ENCODE peak calls at places on chromosomes 7 and 10, in ten cellular contexts. Q is neural progenitor cell; X is prostate gland; S is effector memory CD4-positive, alpha-beta T cell; E is hepatocyte; O is AG04449; H is right lobe of liver; N is colonic mucosa; P is lower leg skin; A is WERI-Rb-1. D is an unnamed sample.
A peak's percentile ranks its signal among the peaks of the same experiment; 100 is the strongest.

GRCh38 chr10:3827266-3827665 is 42.3 kb upstream of the KLF6 start:
- DNase-seq in Q (no peak), X (no peak), S (no peak), E (no peak), O (no peak), H (no peak), N (no peak), P (no peak), A (no peak), D (no peak)

GRCh38 chr10:22625511-22626288 is 88.7 kb downstream of the PIP4K2A start:
- DNase-seq in Q (no peak), X (no peak), S (no peak), E (no peak), O (no peak), H (no peak), N (no peak), P (no peak), A (no peak), D (no peak)

GRCh38 chr7:2821161-2821841 is 22.8 kb downstream of the GNA12 start:
- DNase-seq in Q (peak; percentile 53), X (no peak), S (no peak), E (no peak), O (no peak), H (peak; percentile 49), N (no peak), P (peak; percentile 63), A (no peak), D (peak; percentile 62)

GRCh38 chr7:7220821-7221220 is 38.5 kb downstream of the C1GALT1 start:
- DNase-seq in Q (no peak), X (no peak), S (no peak), E (no peak), O (no peak), H (no peak), N (no peak), P (no peak), A (no peak), D (no peak)

GRCh38 chr7:29987821-29988317 is 1.7 kb downstream of the SCRN1 start:
- DNase-seq in Q (peak; percentile 21), X (no peak), S (no peak), E (peak; percentile 68), O (peak; percentile 28), H (no peak), N (no peak), P (no peak), A (no peak), D (peak; percentile 69)

GRCh38 chr7:30390872-30391646 is 87.5 kb downstream of the NOD1 start:
- DNase-seq in Q (no peak), X (no peak), S (no peak), E (no peak), O (no peak), H (no peak), N (no peak), P (no peak), A (no peak), D (no peak)

GRCh38 chr7:128215281-128215680 is 25.8 kb upstream of the LEP start:
- DNase-seq in Q (no peak), X (no peak), S (no peak), E (no peak), O (peak; percentile 81), H (no peak), N (no peak), P (no peak), A (no peak), D (peak; percentile 59)

GRCh38 chr7:92058040-92058439 is 76.2 kb downstream of the CYP51A1 start:
- DNase-seq in Q (no peak), X (no peak), S (no peak), E (no peak), O (no peak), H (no peak), N (no peak), P (no peak), A (no peak), D (no peak)

GRCh38 chr10:10787586-10787985 is 230.1 kb upstream of the CELF2 start:
- DNase-seq in Q (no peak), X (no peak), S (no peak), E (no peak), O (no peak), H (no peak), N (no peak), P (no peak), A (no peak), D (no peak)

DNA sequence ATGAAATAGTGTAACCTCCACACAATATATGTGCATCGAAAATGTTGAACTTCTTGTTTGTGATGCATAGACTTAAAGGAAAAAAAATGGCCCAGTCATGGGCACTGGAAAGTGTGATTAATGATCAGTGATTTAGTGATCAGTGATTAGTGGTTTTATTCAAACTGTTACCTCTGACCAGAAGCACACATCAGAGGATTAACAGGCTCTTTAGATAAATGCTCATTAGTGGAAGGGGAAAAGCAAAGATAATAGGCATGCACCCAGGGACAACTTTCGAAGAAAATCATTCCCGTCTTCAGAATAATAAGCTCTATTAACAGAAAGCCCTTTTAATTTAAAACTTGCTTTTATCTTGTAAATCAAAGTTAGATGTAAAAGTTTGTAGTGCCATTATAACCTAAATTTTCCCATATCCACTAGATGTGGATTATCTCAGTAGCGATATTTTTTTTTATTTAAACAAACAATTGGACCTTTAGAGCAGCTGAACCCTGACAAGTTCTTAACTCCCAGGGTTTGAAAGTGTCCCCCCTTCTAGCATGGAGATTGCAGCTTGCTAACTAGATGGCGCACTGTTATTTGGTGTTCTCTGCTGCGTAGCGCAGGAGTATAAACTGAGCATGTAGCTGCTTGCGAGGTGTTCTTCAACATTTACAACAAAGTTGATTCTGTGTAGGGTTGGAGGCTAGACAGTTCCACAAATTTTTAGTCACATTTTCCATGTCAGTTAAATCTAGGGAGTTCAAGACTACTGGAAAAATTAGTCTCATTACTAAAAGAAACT is at the start of gene CREB5:
- DNase-seq in Q (peak; percentile 72), X (no peak), S (no peak), E (peak; percentile 42), O (no peak), H (no peak), N (no peak), P (no peak), A (no peak), D (no peak)
- H3K4me3 ChIP-seq in Q (peak within 1 kb of the TSS; percentile 67), X (no peak within 1 kb of the TSS), S (no peak within 1 kb of the TSS), E (no peak within 1 kb of the TSS), O (no peak within 1 kb of the TSS), H (no peak within 1 kb of the TSS), N (no peak within 1 kb of the TSS), P (no peak within 1 kb of the TSS), A (no peak within 1 kb of the TSS), D (no peak within 1 kb of the TSS)

GRCh38 chr7:115297651-115298050 is 375.8 kb downstream of the MDFIC start:
- DNase-seq in Q (no peak), X (no peak), S (no peak), E (peak; percentile 14), O (peak; percentile 42), H (no peak), N (no peak), P (no peak), A (no peak), D (no peak)
- H3K4me3 ChIP-seq in Q (no peak overlapping the region), X (no peak overlapping the region), S (no peak overlapping the region), E (no peak overlapping the region), O (no peak overlapping the region), H (no peak overlapping the region), N (no peak overlapping the region), P (no peak overlapping the region), A (no peak overlapping the region), D (no peak overlapping the region)

GRCh38 chr10:34581871-34582532 is 233.1 kb downstream of the PARD3 start:
- DNase-seq in Q (no peak), X (no peak), S (no peak), E (no peak), O (peak; percentile 36), H (no peak), N (no peak), P (no peak), A (no peak), D (no peak)
- H3K4me3 ChIP-seq in Q (no peak overlapping the region), X (no peak overlapping the region), S (no peak overlapping the region), E (no peak overlapping the region), O (no peak overlapping the region), H (no peak overlapping the region), N (no peak overlapping the region), P (no peak overlapping the region), A (no peak overlapping the region), D (no peak overlapping the region)

GRCh38 chr7:153470004-153470671 is 582.1 kb upstream of the DPP6 start:
- DNase-seq in Q (no peak), X (no peak), S (no peak), E (no peak), O (no peak), H (no peak), N (no peak), P (no peak), A (no peak), D (no peak)
- H3K4me3 ChIP-seq in Q (no peak overlapping the region), X (no peak overlapping the region), S (no peak overlapping the region), E (no peak overlapping the region), O (no peak overlapping the region), H (no peak overlapping the region), N (no peak overlapping the region), P (no peak overlapping the region), A (no peak overlapping the region), D (no peak overlapping the region)

GRCh38 chr7:129257168-129257567 is 32.3 kb downstream of the AHCYL2 start:
- DNase-seq in Q (no peak), X (no peak), S (no peak), E (no peak), O (no peak), H (no peak), N (no peak), P (no peak), A (no peak), D (no peak)

GRCh38 chr7:129256221-129256620 is 31.4 kb downstream of the AHCYL2 start:
- DNase-seq in Q (no peak), X (no peak), S (no peak), E (no peak), O (no peak), H (no peak), N (no peak), P (no peak), A (no peak), D (no peak)

GRCh38 chr7:129255800-129256199 is 31.0 kb downstream of the AHCYL2 start:
- DNase-seq in Q (no peak), X (no peak), S (no peak), E (no peak), O (no peak), H (no peak), N (no peak), P (no peak), A (no peak), D (no peak)

GRCh38 chr7:129262333-129262732 is 37.5 kb downstream of the AHCYL2 start:
- DNase-seq in Q (no peak), X (no peak), S (no peak), E (no peak), O (no peak), H (no peak), N (no peak), P (no peak), A (no peak), D (no peak)

GRCh38 chr7:129258649-129259389 is 34.0 kb downstream of the AHCYL2 start:
- DNase-seq in Q (peak; percentile 93), X (no peak), S (no peak), E (no peak), O (no peak), H (no peak), N (no peak), P (no peak), A (no peak), D (no peak)
- H3K4me3 ChIP-seq in Q (peak overlapping the region; percentile 46), X (no peak overlapping the region), S (no peak overlapping the region), E (no peak overlapping the region), O (no peak overlapping the region), H (no peak overlapping the region), N (no peak overlapping the region), P (no peak overlapping the region), A (no peak overlapping the region), D (no peak overlapping the region)

D was measured in BJ.